ENCODE peak calls at places on chromosomes 7 and 10, in six cellular contexts. R is NCI-H2171 treated with DMSO at 0.1 percent for 48 hours; O is activated CD8-positive, alpha-beta memory T cell treated with anti-CD3 and anti-CD28 coated beads, Interleukin-2, amount 50 U/mL, for 4 hours; G is NCI-H1092 treated with DMSO at 0.1 percent for 48 hours; Y is stimulated activated CD8-positive, alpha-beta memory T cell treated with anti-CD3 and anti-CD28 coated beads, Interleukin-4, amount 100 ng/mL, for 24 hours; V is MCF 10A. H is an unnamed sample.

GRCh38 chr10:86798636-86799035 is 42.2 kb downstream of the BMPR1A start:
- DNase-seq in V (no peak), R (no peak), O (no peak), Y (no peak), G (no peak), H (no peak)

GRCh38 chr7:22248111-22248809 is 108.7 kb downstream of the RAPGEF5 start:
- DNase-seq in G (no peak), O (no peak), R (no peak), V (no peak), Y (no peak), H (no peak)

GRCh38 chr10:3708830-3709229 is 76.2 kb downstream of the KLF6 start:
- DNase-seq in G (no peak), Y (no peak), V (no peak), R (no peak), O (no peak), H (no peak)

GRCh38 chr10:101968910-101969321 is 87.1 kb downstream of the ARMH3 start:
- DNase-seq in R (no peak), Y (no peak), V (no peak), O (no peak), G (no peak), H (no peak)

GRCh38 chr7:139667377-139667776 is 110.4 kb downstream of the HIPK2 start:
- DNase-seq in R (no peak), Y (no peak), V (no peak), O (no peak), G (no peak), H (no peak)

GRCh38 chr7:1025747-1026581 is 18.4 kb upstream of the GPR146 start:
- DNase-seq in O (no peak), G (peak; percentile 23), R (peak; percentile 91), V (no peak), Y (no peak), H (peak; percentile 93)

GRCh38 chr10:79149345-79149661 is 80.5 kb downstream of the ZMIZ1 start:
- DNase-seq in G (no peak), V (no peak), Y (no peak), O (no peak), R (no peak), H (no peak)

GRCh38 chr10:119341236-119342016 is 134.1 kb downstream of the GRK5 start:
- DNase-seq in Y (peak; percentile 34), G (no peak), O (peak; percentile 64), R (no peak), V (peak; percentile 35), H (no peak)

GRCh38 chr7:106466867-106467266 is 182.1 kb upstream of the NAMPT start:
- DNase-seq in Y (no peak), R (no peak), G (no peak), O (no peak), V (no peak), H (no peak)

GRCh38 chr7:148772297-148773089 is 73.8 kb downstream of the CUL1 start:
- DNase-seq in V (peak; percentile 81), Y (peak; percentile 11), R (peak; percentile 83), G (no peak), O (peak; percentile 46), H (no peak)

GRCh38 chr10:35316346-35316967 is 19.9 kb upstream of the CCNY start:
- DNase-seq in R (no peak), Y (no peak), V (no peak), G (no peak), O (no peak), H (no peak)

GRCh38 chr10:118501171-118501570 is 94.3 kb downstream of the PRLHR start:
- DNase-seq in V (peak; percentile 85), G (no peak), R (no peak), O (no peak), Y (no peak), H (no peak)